ENCODE peak calls at places on chromosomes 5 and 9, in seven cellular contexts. G is fibroblast of the conjunctiva; T is NCI-H345; B is anterior cingulate cortex; R is activated CD4-positive, CD25-positive, alpha-beta regulatory T cell treated with anti-CD3 and anti-CD28 coated beads, Interleukin-2, amount 50 U/mL, for 16 hours; O is sciatic nerve; S is amniotic epithelial cell. E is an unnamed sample.

GRCh38 chr5:111163000-111163399 is 61.2 kb upstream of the CAMK4 start:
- DNase-seq in T (no peak), R (no peak), B (no peak), G (no peak), S (no peak), O (no peak), E (no peak)

GRCh38 chr5:66603164-66603563 is 7.0 kb downstream of the MAST4 start:
- DNase-seq in B (no peak), G (no peak), O (no peak), R (no peak), S (no peak), T (no peak), E (no peak)

GRCh38 chr9:14868772-14869583 is 41.2 kb downstream of the FREM1 start:
- DNase-seq in S (no peak), R (no peak), G (no peak), T (no peak), O (no peak), B (no peak), E (no peak)

GRCh38 chr5:111869681-111870080 is 112.7 kb upstream of the NREP start:
- DNase-seq in T (no peak), R (no peak), O (no peak), G (no peak), S (peak), B (no peak), E (peak)

GRCh38 chr9:77750284-77750683 is 102.2 kb upstream of the GNA14 start:
- DNase-seq in T (no peak), G (no peak), S (no peak), B (no peak), O (no peak), R (no peak), E (peak)

GRCh38 chr5:149834246-149834855 is 104.2 kb downstream of the PPARGC1B start:
- DNase-seq in R (peak), G (peak), B (no peak), T (peak), O (peak), S (peak), E (peak)

GRCh38 chr5:28557114-28557513 is 1518.7 kb upstream of the CDH9 start:
- DNase-seq in S (no peak), G (no peak), B (no peak), O (no peak), R (no peak), T (no peak), E (no peak)

GRCh38 chr5:4058899-4059298 is 463.3 kb downstream of the IRX1 start:
- DNase-seq in T (no peak), O (no peak), G (no peak), R (no peak), S (no peak), B (no peak), E (peak)

GRCh38 chr5:6719896-6720560 is 6.8 kb downstream of the TENT4A start:
- DNase-seq in G (no peak), B (no peak), T (no peak), O (peak), S (no peak), R (no peak), E (no peak)

GRCh38 chr9:124220551-124221451 is 36.9 kb upstream of the NEK6 start:
- DNase-seq in R (no peak), O (peak), B (peak), T (peak), S (peak), G (no peak), E (peak)

GRCh38 chr9:2362170-2362569 is 259.4 kb upstream of the VLDLR start:
- DNase-seq in O (no peak), R (no peak), T (no peak), B (no peak), G (no peak), S (no peak), E (no peak)

GRCh38 chr9:33297455-33297854 is 7.1 kb downstream of the NFX1 start:
- DNase-seq in G (no peak), O (no peak), S (no peak), R (no peak), B (peak), T (no peak), E (no peak)

GRCh38 chr9:133238272-133238850 is 29.3 kb upstream of the OBP2B start:
- DNase-seq in G (peak), O (peak), T (no peak), S (peak), B (no peak), R (no peak), E (peak)

GRCh38 chr5:138180183-138180782 is 1.4 kb downstream of the KIF20A start:
- DNase-seq in S (peak), O (no peak), B (no peak), G (peak), R (no peak), T (peak), E (peak)

GRCh38 chr9:127181315-127181580 is 58.8 kb upstream of the ANGPTL2 start:
- DNase-seq in O (peak), R (no peak), T (no peak), G (no peak), S (no peak), B (no peak), E (no peak)

GRCh38 chr9:87883990-87884389 is 1.3 kb downstream of the SPATA31E1 start:
- DNase-seq in B (no peak), O (no peak), T (no peak), S (no peak), R (no peak), G (no peak), E (no peak)

GRCh38 chr9:91589101-91589553 is 165.5 kb upstream of the NFIL3 start:
- DNase-seq in S (peak), B (no peak), O (no peak), R (no peak), T (peak), G (no peak), E (peak)

GRCh38 chr5:142308358-142308757 is 16.5 kb downstream of the SPRY4 start:
- DNase-seq in G (no peak), O (no peak), S (no peak), B (no peak), R (no peak), T (no peak), E (no peak)

GRCh38 chr9:125183054-125183453 is 6.5 kb downstream of the PPP6C start:
- DNase-seq in G (no peak), T (no peak), R (no peak), B (no peak), O (no peak), S (no peak), E (peak)

GRCh38 chr5:158074992-158075769 is 216.2 kb upstream of the CLINT1 start:
- DNase-seq in S (peak), O (peak), R (no peak), B (no peak), G (peak), T (peak), E (peak)

GRCh38 chr9:37486256-37486615 is 488 bp downstream of the POLR1E start:
- DNase-seq in S (no peak), O (no peak), G (no peak), R (no peak), T (no peak), B (no peak), E (no peak)

GRCh38 chr5:134127988-134128647 is 13.6 kb downstream of the TCF7 start:
- DNase-seq in B (no peak), G (no peak), O (no peak), S (no peak), T (no peak), R (no peak), E (no peak)

GRCh38 chr5:17167171-17167891 is 50.1 kb upstream of the BASP1 start:
- DNase-seq in B (no peak), S (no peak), R (no peak), O (no peak), G (no peak), T (no peak), E (no peak)

E was measured in fibroblast of pulmonary artery.